ENCODE peak calls at places on chromosomes 2 and 18, in four cellular contexts. One of them, this sample, is unnamed.

GRCh38 chr2:17615728-17616351 is 75.3 kb downstream of the VSNL1 start:
- DNase-seq in left lung: no peak
- DNase-seq in cardiac muscle cell: peak; percentile 55
- DNase-seq in endothelial cell: no peak
- DNase-seq in this sample: no peak

GRCh38 chr2:149740490-149740889 is 152.9 kb upstream of the MMADHC start:
- DNase-seq in left lung: no peak
- DNase-seq in cardiac muscle cell: no peak
- DNase-seq in endothelial cell: no peak
- DNase-seq in this sample: no peak

GRCh38 chr2:190636362-190636761 is 12.5 kb upstream of the NAB1 start:
- DNase-seq in left lung: no peak
- DNase-seq in cardiac muscle cell: peak; percentile 86
- DNase-seq in endothelial cell: no peak
- DNase-seq in this sample: no peak

GRCh38 chr2:8044046-8044594 is 637.7 kb upstream of the ID2 start:
- DNase-seq in left lung: no peak
- DNase-seq in cardiac muscle cell: no peak
- DNase-seq in endothelial cell: no peak
- DNase-seq in this sample: no peak

GRCh38 chr2:72992734-72993102 is 75.4 kb downstream of the EMX1 start:
- DNase-seq in left lung: no peak
- DNase-seq in cardiac muscle cell: no peak
- DNase-seq in endothelial cell: no peak
- DNase-seq in this sample: peak; percentile 24

GRCh38 chr2:51256736-51257135 is 224.8 kb upstream of the NRXN1 start:
- DNase-seq in left lung: no peak
- DNase-seq in cardiac muscle cell: no peak
- DNase-seq in endothelial cell: no peak
- DNase-seq in this sample: no peak

GRCh38 chr2:67135201-67135600 is 261.9 kb upstream of the ETAA1 start:
- DNase-seq in left lung: no peak
- DNase-seq in cardiac muscle cell: no peak
- DNase-seq in endothelial cell: no peak
- DNase-seq in this sample: no peak

GRCh38 chr18:62982600-62983251 is 267.4 kb downstream of the PHLPP1 start:
- DNase-seq in left lung: no peak
- DNase-seq in cardiac muscle cell: peak; percentile 70
- DNase-seq in endothelial cell: peak; percentile 53
- DNase-seq in this sample: no peak

GRCh38 chr18:57776767-57777166 is 26.3 kb downstream of the ATP8B1 start:
- DNase-seq in left lung: no peak
- DNase-seq in cardiac muscle cell: peak; percentile 76
- DNase-seq in endothelial cell: no peak
- DNase-seq in this sample: no peak

GRCh38 chr2:43169987-43170732 is 56.2 kb downstream of the ZFP36L2 start:
- DNase-seq in left lung: no peak
- DNase-seq in cardiac muscle cell: no peak
- DNase-seq in endothelial cell: peak; percentile 38
- DNase-seq in this sample: no peak

GRCh38 chr2:202035089-202035940 is 1.7 kb downstream of the FZD7 start:
- DNase-seq in left lung: peak; percentile 59
- DNase-seq in cardiac muscle cell: peak; percentile 71
- DNase-seq in endothelial cell: peak; percentile 70
- DNase-seq in this sample: peak; percentile 70

GRCh38 chr2:3464401-3465005 is 54.8 kb downstream of the ADI1 start:
- DNase-seq in left lung: peak; percentile 30
- DNase-seq in cardiac muscle cell: no peak
- DNase-seq in endothelial cell: no peak
- DNase-seq in this sample: no peak

GRCh38 chr2:236117861-236118269 is 50.3 kb downstream of the GBX2 start:
- DNase-seq in left lung: no peak
- DNase-seq in cardiac muscle cell: no peak
- DNase-seq in endothelial cell: no peak
- DNase-seq in this sample: no peak

GRCh38 chr18:79926715-79927596 is 24.5 kb downstream of the SLC66A2 start:
- DNase-seq in left lung: peak; percentile 44
- DNase-seq in cardiac muscle cell: no peak
- DNase-seq in endothelial cell: no peak
- DNase-seq in this sample: no peak

GRCh38 chr18:58222439-58223125 is 178.6 kb downstream of the NEDD4L start:
- DNase-seq in left lung: no peak
- DNase-seq in cardiac muscle cell: no peak
- DNase-seq in endothelial cell: no peak
- DNase-seq in this sample: no peak

GRCh38 chr2:28344756-28345291 is 47.8 kb upstream of the FOSL2 start:
- DNase-seq in left lung: peak; percentile 27
- DNase-seq in cardiac muscle cell: no peak
- DNase-seq in endothelial cell: no peak
- DNase-seq in this sample: no peak

GRCh38 chr2:101479328-101479727 is 4.4 kb upstream of the RFX8 start:
- DNase-seq in left lung: no peak
- DNase-seq in cardiac muscle cell: no peak
- DNase-seq in endothelial cell: no peak
- DNase-seq in this sample: no peak

GRCh38 chr2:108534577-108535379 is 508 bp downstream of the LIMS1 start:
- DNase-seq in left lung: peak; percentile 51
- DNase-seq in cardiac muscle cell: peak; percentile 57
- DNase-seq in endothelial cell: peak; percentile 48
- DNase-seq in this sample: peak; percentile 62

GRCh38 chr2:11356760-11357159 is 12.3 kb upstream of the ROCK2 start:
- DNase-seq in left lung: no peak
- DNase-seq in cardiac muscle cell: no peak
- DNase-seq in endothelial cell: no peak
- DNase-seq in this sample: no peak

GRCh38 chr2:9430316-9431293 is 7.2 kb downstream of the CPSF3 start:
- DNase-seq in left lung: no peak
- DNase-seq in cardiac muscle cell: no peak
- DNase-seq in endothelial cell: no peak
- DNase-seq in this sample: no peak

GRCh38 chr18:13376841-13377351 is 158.3 kb downstream of the LDLRAD4 start:
- DNase-seq in left lung: no peak
- DNase-seq in cardiac muscle cell: no peak
- DNase-seq in endothelial cell: no peak
- DNase-seq in this sample: no peak

GRCh38 chr2:70574618-70575017 is 21.0 kb upstream of the TGFA start:
- DNase-seq in left lung: no peak
- DNase-seq in cardiac muscle cell: no peak
- DNase-seq in endothelial cell: no peak
- DNase-seq in this sample: no peak

GRCh38 chr18:58221060-58221725 is 177.2 kb downstream of the NEDD4L start:
- DNase-seq in left lung: peak; percentile 58
- DNase-seq in cardiac muscle cell: peak; percentile 39
- DNase-seq in endothelial cell: no peak
- DNase-seq in this sample: no peak

GRCh38 chr18:13416208-13416607 is 197.6 kb downstream of the LDLRAD4 start:
- DNase-seq in left lung: no peak
- DNase-seq in cardiac muscle cell: no peak
- DNase-seq in endothelial cell: no peak
- DNase-seq in this sample: no peak

GRCh38 chr2:174337337-174338154 is 2.8 kb downstream of the SP9 start:
- DNase-seq in left lung: no peak
- DNase-seq in cardiac muscle cell: peak; percentile 53
- DNase-seq in endothelial cell: peak; percentile 59
- DNase-seq in this sample: no peak

GRCh38 chr2:176991421-176991820 is 221.2 kb upstream of the HNRNPA3 start:
- DNase-seq in left lung: no peak
- DNase-seq in cardiac muscle cell: no peak
- DNase-seq in endothelial cell: no peak
- DNase-seq in this sample: no peak

GRCh38 chr2:238064376-238064775 is 3.6 kb downstream of the SCLY start:
- DNase-seq in left lung: no peak
- DNase-seq in cardiac muscle cell: no peak
- DNase-seq in endothelial cell: no peak
- DNase-seq in this sample: no peak

GRCh38 chr2:239934571-239935171 is 90.5 kb downstream of the NDUFA10 start:
- DNase-seq in left lung: peak; percentile 66
- DNase-seq in cardiac muscle cell: peak; percentile 67
- DNase-seq in endothelial cell: peak; percentile 77
- DNase-seq in this sample: no peak

GRCh38 chr2:24853996-24854395 is 60.8 kb downstream of the CENPO start:
- DNase-seq in left lung: no peak
- DNase-seq in cardiac muscle cell: no peak
- DNase-seq in endothelial cell: no peak
- DNase-seq in this sample: no peak

GRCh38 chr18:79567481-79568147 is 112.0 kb upstream of the CTDP1 start:
- DNase-seq in left lung: peak; percentile 46
- DNase-seq in cardiac muscle cell: peak; percentile 93
- DNase-seq in endothelial cell: peak; percentile 49
- DNase-seq in this sample: peak; percentile 74

GRCh38 chr2:70103531-70104061 is 16.3 kb downstream of the PCBP1 start:
- DNase-seq in left lung: no peak
- DNase-seq in cardiac muscle cell: no peak
- DNase-seq in endothelial cell: no peak
- DNase-seq in this sample: no peak

GRCh38 chr18:22088029-22088428 is 81.4 kb upstream of the GATA6 start:
- DNase-seq in left lung: peak; percentile 60
- DNase-seq in cardiac muscle cell: no peak
- DNase-seq in endothelial cell: no peak
- DNase-seq in this sample: no peak

GRCh38 chr2:1687254-1687653 is 57.1 kb downstream of the PXDN start:
- DNase-seq in left lung: no peak
- DNase-seq in cardiac muscle cell: no peak
- DNase-seq in endothelial cell: no peak
- DNase-seq in this sample: no peak
- TF ChIP-seq CTCF in left lung: no peak
- TF ChIP-seq CTCF in cardiac muscle cell: no peak
- TF ChIP-seq CTCF in endothelial cell: no peak
- TF ChIP-seq CTCF in this sample: no peak

DNA sequence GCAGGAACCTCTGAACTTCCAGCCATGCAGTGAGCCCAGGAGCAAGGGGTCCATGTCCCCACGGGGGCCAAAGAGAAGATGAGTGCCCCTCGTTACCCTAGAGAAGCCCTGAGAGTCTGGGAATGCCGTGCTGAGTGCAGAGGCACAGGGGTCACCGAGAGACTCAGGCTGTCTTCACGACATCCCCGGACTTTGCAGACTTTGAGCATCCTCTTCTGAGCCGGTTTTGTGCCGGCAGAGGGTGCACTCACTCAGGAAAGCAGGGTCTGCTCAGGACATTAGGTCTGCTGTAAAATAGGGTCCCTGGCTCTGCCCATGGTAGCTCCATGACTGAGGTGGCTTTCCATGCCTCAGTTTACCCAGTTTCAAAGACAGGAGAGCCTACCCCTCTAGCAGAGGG is 71.0 kb downstream of the GALNT14 start:
- DNase-seq in left lung: no peak
- DNase-seq in cardiac muscle cell: peak; percentile 2
- DNase-seq in endothelial cell: no peak
- DNase-seq in this sample: no peak
- TF ChIP-seq CTCF in left lung: no peak
- TF ChIP-seq CTCF in cardiac muscle cell: peak; percentile 2
- TF ChIP-seq CTCF in endothelial cell: no peak
- TF ChIP-seq CTCF in this sample: no peak

DNA sequence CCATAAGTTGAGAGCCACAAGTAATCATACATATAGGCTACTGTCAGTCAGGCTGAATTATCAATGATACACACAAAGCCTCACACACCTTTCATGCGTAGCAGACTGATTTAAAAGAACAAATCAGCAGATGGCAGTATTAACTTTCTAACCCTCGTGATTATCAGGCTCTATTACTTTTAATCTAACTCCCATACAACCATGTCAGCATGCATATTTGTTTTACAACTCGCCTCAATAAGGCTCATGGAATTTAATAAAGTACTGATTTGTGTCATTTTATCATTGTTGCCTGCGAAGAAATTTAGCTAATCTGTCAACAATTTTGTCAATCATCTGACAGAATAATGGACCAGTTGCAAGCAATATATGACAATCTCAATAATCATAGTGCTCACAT is 82.8 kb downstream of the SLC25A12 start:
- DNase-seq in left lung: no peak
- DNase-seq in cardiac muscle cell: peak; percentile 61
- DNase-seq in endothelial cell: no peak
- DNase-seq in this sample: no peak
- TF ChIP-seq CTCF in left lung: no peak
- TF ChIP-seq CTCF in cardiac muscle cell: peak; percentile 41
- TF ChIP-seq CTCF in endothelial cell: no peak
- TF ChIP-seq CTCF in this sample: no peak

GRCh38 chr18:11162889-11163288 is 13.5 kb upstream of the PIEZO2 start:
- DNase-seq in left lung: no peak
- DNase-seq in cardiac muscle cell: no peak
- DNase-seq in endothelial cell: no peak
- DNase-seq in this sample: no peak

GRCh38 chr18:11160303-11160702 is 10.9 kb upstream of the PIEZO2 start:
- DNase-seq in left lung: no peak
- DNase-seq in cardiac muscle cell: no peak
- DNase-seq in endothelial cell: no peak
- DNase-seq in this sample: no peak

GRCh38 chr18:11165138-11165537 is 15.8 kb upstream of the PIEZO2 start:
- DNase-seq in left lung: no peak
- DNase-seq in cardiac muscle cell: no peak
- DNase-seq in endothelial cell: no peak
- DNase-seq in this sample: no peak

GRCh38 chr18:11165952-11166351 is 16.6 kb upstream of the PIEZO2 start:
- DNase-seq in left lung: no peak
- DNase-seq in cardiac muscle cell: no peak
- DNase-seq in endothelial cell: no peak
- DNase-seq in this sample: no peak

GRCh38 chr18:11163668-11164067 is 14.3 kb upstream of the PIEZO2 start:
- DNase-seq in left lung: no peak
- DNase-seq in cardiac muscle cell: peak; percentile 54
- DNase-seq in endothelial cell: peak; percentile 67
- DNase-seq in this sample: no peak
- TF ChIP-seq CTCF in left lung: peak; percentile 63
- TF ChIP-seq CTCF in cardiac muscle cell: peak; percentile 75
- TF ChIP-seq CTCF in endothelial cell: peak; percentile 59
- TF ChIP-seq CTCF in this sample: peak; percentile 52

GRCh38 chr2:128306081-128306930 is 12.4 kb downstream of the HS6ST1 start:
- DNase-seq in left lung: peak; percentile 32
- DNase-seq in cardiac muscle cell: peak; percentile 92
- DNase-seq in endothelial cell: no peak
- DNase-seq in this sample: peak; percentile 15
- TF ChIP-seq CTCF in left lung: no peak
- TF ChIP-seq CTCF in cardiac muscle cell: peak; percentile 38
- TF ChIP-seq CTCF in endothelial cell: no peak
- TF ChIP-seq CTCF in this sample: no peak

This sample was measured in mesothelial cell of epicardium.